ENCODE peak calls at places on chromosome 2, in nine cellular contexts. Q is sigmoid colon; U is omental fat pad; J is activated B cell treated with CpG ODN at 0.5 μM for 24 hours; R is CD8-positive, alpha-beta T cell; E is thoracic aorta; T is stomach; A is CD4-positive, alpha-beta T cell; P is astrocyte of the spinal cord. Z is an unnamed sample.

GRCh38 chr2:122750808-122751207 is 995.4 kb downstream of the TSN start:
- DNase-seq in J (no peak), U (no peak), R (no peak), P (no peak), Q (no peak), E (no peak), A (no peak), T (no peak), Z (no peak)

GRCh38 chr2:161230959-161231358 is 70.7 kb downstream of the TANK start:
- DNase-seq in A (no peak), Q (no peak), P (no peak), J (no peak), R (no peak), E (no peak), T (no peak), U (no peak), Z (no peak)

GRCh38 chr2:205885492-205886099 is 200.4 kb downstream of the INO80D start:
- DNase-seq in R (peak), A (peak), J (peak), E (peak), U (peak), P (peak), Q (peak), T (peak), Z (peak)

GRCh38 chr2:120231974-120232635 is 8.9 kb upstream of the TMEM185B start:
- DNase-seq in Q (peak), U (no peak), E (no peak), T (peak), J (peak), P (no peak), R (peak), A (peak), Z (no peak)

GRCh38 chr2:159793265-159793664 is 4.7 kb downstream of the CD302 start:
- DNase-seq in P (no peak), A (no peak), E (no peak), Q (no peak), R (no peak), U (no peak), T (no peak), J (no peak), Z (no peak)

GRCh38 chr2:179854891-179855290 is 6.5 kb downstream of the ZNF385B start:
- DNase-seq in U (no peak), T (no peak), A (no peak), R (no peak), Q (no peak), E (no peak), P (no peak), J (no peak), Z (no peak)

GRCh38 chr2:216034065-216034464 is 20.7 kb upstream of the MREG start:
- DNase-seq in T (peak), Q (no peak), J (peak), E (no peak), P (peak), R (peak), A (peak), U (peak), Z (peak)

GRCh38 chr2:105778344-105778607 is 33.6 kb downstream of the NCK2 start:
- DNase-seq in J (no peak), E (no peak), Q (no peak), P (no peak), U (no peak), R (no peak), T (no peak), A (no peak), Z (no peak)

GRCh38 chr2:29627366-29627765 is 294.0 kb downstream of the ALK start:
- DNase-seq in A (no peak), J (no peak), P (peak), Q (no peak), T (no peak), E (no peak), R (no peak), U (no peak), Z (no peak)

GRCh38 chr2:28567076-28567471 is 71.2 kb downstream of the PLB1 start:
- DNase-seq in U (no peak), R (no peak), P (no peak), T (no peak), E (no peak), Q (peak), A (peak), J (peak), Z (no peak)

GRCh38 chr2:75547345-75548035 is 13.2 kb downstream of the EVA1A start:
- DNase-seq in A (no peak), U (no peak), E (no peak), R (no peak), P (peak), T (no peak), J (no peak), Q (no peak), Z (no peak)

DNA sequence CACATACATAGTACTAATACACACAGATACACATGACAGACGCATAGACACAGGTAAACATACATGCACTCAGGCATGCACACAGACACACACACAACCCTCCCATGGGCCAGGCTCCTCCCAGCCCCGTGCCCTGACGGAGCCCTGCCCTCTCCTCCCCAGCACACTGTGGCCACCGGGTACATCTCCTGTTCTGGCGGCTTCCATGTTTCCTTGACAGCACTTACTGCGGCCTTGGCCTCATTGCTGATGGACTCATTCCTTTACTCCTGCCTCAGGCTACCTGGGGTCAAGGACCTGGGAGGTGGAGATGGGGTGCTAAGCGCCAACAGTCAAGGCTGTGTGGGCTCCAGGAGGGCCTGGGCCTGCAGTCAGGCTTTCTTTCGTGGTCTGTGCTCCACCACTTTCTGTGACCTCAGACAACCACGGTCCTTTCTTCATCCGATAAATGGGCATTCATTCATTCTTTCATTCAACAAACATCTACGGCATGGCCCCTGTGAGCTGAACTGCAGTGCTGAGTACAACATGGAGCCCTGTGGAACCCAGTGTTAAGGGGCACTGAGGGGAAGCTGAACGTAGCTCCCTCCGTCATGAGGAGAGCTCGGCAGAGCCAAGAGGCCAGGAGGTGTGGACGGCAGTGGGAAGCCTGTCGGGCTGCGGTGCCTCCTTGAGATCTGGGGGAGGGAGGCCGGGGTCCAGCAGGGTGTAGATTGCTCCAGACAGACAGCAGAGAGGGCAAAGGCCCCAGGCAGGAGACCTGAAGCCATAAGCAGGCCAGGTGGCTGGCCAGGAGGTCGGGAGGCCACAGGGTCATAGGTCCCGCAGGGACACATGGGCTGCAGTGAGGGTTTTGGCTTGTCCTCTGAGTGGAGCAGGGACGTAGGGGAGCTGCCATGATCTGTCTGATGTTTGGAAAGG is 190.4 kb upstream of the HDAC4 start:
- DNase-seq in P (no peak), U (peak), A (no peak), R (no peak), J (no peak), T (no peak), Q (peak), E (no peak), Z (no peak)
- TF ChIP-seq CTCF in P (no peak), U (no peak), A (no peak), R (no peak), J (no peak), T (no peak), Q (no peak), E (no peak), Z (no peak)

GRCh38 chr2:64808092-64808491 is 154.4 kb upstream of the SERTAD2 start:
- DNase-seq in T (no peak), R (no peak), A (no peak), E (no peak), P (no peak), U (no peak), J (no peak), Q (no peak), Z (no peak)

GRCh38 chr2:64804651-64805050 is 150.9 kb upstream of the SERTAD2 start:
- DNase-seq in A (no peak), J (no peak), R (no peak), Q (no peak), T (no peak), U (no peak), P (peak), E (no peak), Z (no peak)

GRCh38 chr2:64803776-64804175 is 150.1 kb upstream of the SERTAD2 start:
- DNase-seq in E (no peak), A (no peak), Q (no peak), U (no peak), J (no peak), P (no peak), R (no peak), T (no peak), Z (no peak)

GRCh38 chr2:64808736-64809135 is 155.0 kb upstream of the SERTAD2 start:
- DNase-seq in E (no peak), U (no peak), R (no peak), J (no peak), Q (no peak), T (no peak), A (no peak), P (no peak), Z (no peak)

GRCh38 chr2:64807417-64807816 is 153.7 kb upstream of the SERTAD2 start:
- DNase-seq in A (no peak), J (no peak), T (no peak), Q (no peak), P (peak), R (no peak), U (no peak), E (no peak), Z (no peak)
- TF ChIP-seq CTCF in A (no peak), J (no peak), T (no peak), Q (no peak), P (no peak), R (no peak), U (no peak), E (no peak), Z (no peak)

DNA sequence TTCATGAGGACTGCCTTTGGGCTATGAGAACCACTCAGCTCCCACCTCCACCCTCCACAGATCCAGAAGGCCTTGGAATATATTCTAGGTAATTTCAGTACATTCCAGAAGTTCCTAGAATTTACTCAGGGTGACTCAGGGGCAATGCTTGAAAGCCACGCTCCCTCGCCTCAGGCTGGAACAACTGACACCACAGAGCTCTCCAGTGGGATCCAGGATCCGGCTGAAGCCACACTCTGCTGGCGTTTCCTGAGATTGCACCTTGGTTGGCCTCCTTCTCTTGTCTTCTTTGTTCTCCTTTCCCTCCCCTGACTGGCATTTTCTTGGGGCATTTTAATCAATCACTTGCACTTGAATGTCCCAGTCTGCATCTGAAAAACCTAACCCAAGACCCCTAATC is 92.6 kb upstream of the KCNE4 start:
- DNase-seq in J (no peak), Q (no peak), U (no peak), P (peak), E (no peak), R (no peak), A (no peak), T (no peak), Z (no peak)
- TF ChIP-seq CTCF in J (no peak), Q (no peak), U (no peak), P (peak), E (no peak), R (no peak), A (no peak), T (no peak), Z (peak)

DNA sequence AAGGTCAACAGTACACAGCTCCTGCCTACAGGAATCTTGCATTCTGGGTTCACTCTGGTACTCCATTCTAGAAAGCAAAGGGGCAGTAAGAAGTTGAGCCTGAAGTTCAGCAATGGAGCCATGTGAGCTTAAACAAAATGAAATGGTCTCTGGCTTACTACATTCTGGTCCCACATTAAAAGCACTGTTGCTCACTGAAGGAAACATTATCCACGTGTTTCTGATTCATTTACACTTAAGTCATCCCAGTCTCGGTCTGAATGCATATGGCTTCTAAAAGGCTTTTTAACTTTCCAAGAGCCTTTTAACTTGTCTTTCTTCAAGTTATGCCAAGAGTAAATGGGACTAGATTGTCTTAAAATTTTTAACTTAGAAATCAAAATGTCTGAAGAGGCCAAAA is 177.8 kb downstream of the LNPK start:
- DNase-seq in A (no peak), T (no peak), E (no peak), P (no peak), Q (no peak), R (no peak), U (no peak), J (no peak), Z (no peak)
- TF ChIP-seq CTCF in A (no peak), T (no peak), E (no peak), P (no peak), Q (no peak), R (no peak), U (no peak), J (no peak), Z (no peak)

GRCh38 chr2:20593072-20594034 is 57.5 kb downstream of the HS1BP3 start:
- DNase-seq in Q (peak), U (peak), P (peak), T (peak), E (no peak), R (no peak), J (peak), A (no peak), Z (peak)
- TF ChIP-seq CTCF in Q (no peak), U (no peak), P (no peak), T (no peak), E (no peak), R (no peak), J (no peak), A (no peak), Z (no peak)

GRCh38 chr2:165406053-165406628 is 63.4 kb upstream of the CSRNP3 start:
- DNase-seq in E (no peak), R (no peak), P (peak), J (no peak), Q (no peak), A (no peak), U (no peak), T (no peak), Z (peak)
- TF ChIP-seq CTCF in E (no peak), R (no peak), P (no peak), J (no peak), Q (no peak), A (no peak), U (no peak), T (no peak), Z (no peak)

DNA sequence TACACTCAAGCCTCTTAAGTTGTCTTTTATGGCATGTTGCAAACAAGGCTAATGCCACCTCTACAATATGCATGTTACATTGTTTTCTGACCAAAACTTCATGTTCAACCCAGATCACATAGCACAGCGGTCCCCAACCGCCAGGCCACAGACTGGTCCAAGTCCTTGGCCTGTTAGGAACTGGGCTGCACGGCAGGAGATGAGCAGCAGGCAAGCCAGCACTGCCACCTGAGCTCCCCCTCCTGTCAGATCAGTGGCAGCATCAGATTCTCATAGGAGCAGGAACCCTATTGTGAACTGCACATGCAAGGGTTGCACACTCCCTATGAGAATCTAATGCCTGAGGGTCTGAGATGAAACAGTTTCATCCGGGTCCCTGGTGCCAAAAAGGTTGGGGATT is 324.8 kb upstream of the CHAC2 start:
- DNase-seq in U (no peak), Q (no peak), A (no peak), T (no peak), R (no peak), E (no peak), P (no peak), J (no peak), Z (no peak)
- TF ChIP-seq CTCF in U (no peak), Q (no peak), A (no peak), T (no peak), R (no peak), E (no peak), P (peak), J (no peak), Z (no peak)

GRCh38 chr2:54663424-54664030 is 59.9 kb upstream of the EML6 start:
- DNase-seq in U (no peak), P (no peak), Q (no peak), R (no peak), J (no peak), A (no peak), E (no peak), T (no peak), Z (no peak)

GRCh38 chr2:54666131-54666637 is 57.3 kb upstream of the EML6 start:
- DNase-seq in A (no peak), P (peak), Q (peak), J (no peak), T (peak), U (no peak), R (no peak), E (no peak), Z (no peak)

GRCh38 chr2:54664238-54664786 is 59.1 kb upstream of the EML6 start:
- DNase-seq in R (no peak), A (no peak), T (no peak), E (no peak), Q (no peak), P (no peak), U (no peak), J (no peak), Z (no peak)

GRCh38 chr2:54666741-54667639 is 56.5 kb upstream of the EML6 start:
- DNase-seq in T (peak), J (no peak), U (no peak), Q (peak), E (no peak), R (no peak), A (no peak), P (no peak), Z (no peak)

GRCh38 chr2:54665436-54665856 is 58.0 kb upstream of the EML6 start:
- DNase-seq in T (peak), P (peak), A (peak), R (peak), E (no peak), U (no peak), J (no peak), Q (no peak), Z (peak)
- TF ChIP-seq CTCF in T (no peak), P (peak), A (peak), R (peak), E (no peak), U (peak), J (no peak), Q (peak), Z (peak)

GRCh38 chr2:117411983-117412382 is 402.5 kb upstream of the DDX18 start:
- DNase-seq in J (no peak), E (no peak), U (no peak), P (no peak), R (no peak), Q (no peak), T (no peak), A (no peak), Z (no peak)
- TF ChIP-seq CTCF in J (no peak), E (no peak), U (no peak), P (no peak), R (no peak), Q (no peak), T (no peak), A (no peak), Z (peak)